ENCODE peak calls at places on chromosomes 1 and 21, in four cellular contexts. C is AG10803, J is NCI-H1105, B is stromal cell of bone marrow. T is an unnamed sample.

GRCh38 chr1:244876228-244876910 is 12.0 kb upstream of the HNRNPU start:
- DNase-seq in C (no peak), B (no peak), J (no peak), T (no peak)

GRCh38 chr1:166915941-166916340 is 39.9 kb upstream of the TADA1 start:
- DNase-seq in J (no peak), B (no peak), C (no peak), T (no peak)

GRCh38 chr1:206579747-206580437 is 32.4 kb downstream of the EIF2D start:
- DNase-seq in B (peak), C (peak), J (no peak), T (peak)

GRCh38 chr1:232707142-232707541 is 77.2 kb upstream of the SIPA1L2 start:
- DNase-seq in J (no peak), C (no peak), B (no peak), T (no peak)

GRCh38 chr1:21594935-21595897 is 73.9 kb downstream of the RAP1GAP start:
- DNase-seq in B (peak), J (no peak), C (peak), T (no peak)

GRCh38 chr1:27488523-27489138 is 1.3 kb downstream of the WASF2 start:
- DNase-seq in C (peak), B (no peak), J (no peak), T (no peak)

GRCh38 chr1:70717211-70717610 is 306.1 kb downstream of the CTH start:
- DNase-seq in B (no peak), C (no peak), J (no peak), T (no peak)

GRCh38 chr1:69824932-69825331 is 257.2 kb downstream of the LRRC7 start:
- DNase-seq in B (no peak), C (peak), J (no peak), T (no peak)

GRCh38 chr1:165073402-165074007 is 283.0 kb downstream of the LMX1A start:
- DNase-seq in C (peak), B (peak), J (peak), T (no peak)

GRCh38 chr1:85149805-85150204 is 51.0 kb downstream of the SYDE2 start:
- DNase-seq in J (no peak), C (no peak), B (no peak), T (no peak)

GRCh38 chr21:14319805-14320204 is 63.1 kb downstream of the HSPA13 start:
- DNase-seq in C (no peak), B (no peak), J (no peak), T (no peak)

GRCh38 chr1:37682334-37682987 is 9.9 kb upstream of the CDCA8 start:
- DNase-seq in B (peak), C (peak), J (peak), T (peak)

GRCh38 chr21:26804895-26805609 is 40.2 kb downstream of the ADAMTS1 start:
- DNase-seq in C (peak), B (no peak), J (no peak), T (no peak)

GRCh38 chr1:168706376-168706995 is 22.5 kb downstream of the DPT start:
- DNase-seq in J (no peak), B (no peak), C (no peak), T (no peak)

GRCh38 chr21:46194374-46195334 is 10.4 kb upstream of the SPATC1L start:
- DNase-seq in J (no peak), B (no peak), C (no peak), T (no peak)

GRCh38 chr1:63987014-63987630 is 213.3 kb downstream of the ROR1 start:
- DNase-seq in B (no peak), J (no peak), C (peak), T (no peak)

GRCh38 chr21:29192999-29193563 is 62.6 kb downstream of the MAP3K7CL start:
- DNase-seq in C (peak), B (no peak), J (no peak), T (no peak)

GRCh38 chr1:25120286-25120685 is 112.0 kb downstream of the SYF2 start:
- DNase-seq in J (no peak), B (no peak), C (no peak), T (no peak)

GRCh38 chr21:45592626-45593134 is 50.4 kb upstream of the SLC19A1 start:
- DNase-seq in J (no peak), C (no peak), B (no peak), T (no peak)

GRCh38 chr1:236058141-236058626 is 6.7 kb downstream of the NID1 start:
- DNase-seq in J (no peak), B (no peak), C (peak), T (no peak)

GRCh38 chr1:1039145-1039910 is 19.4 kb downstream of the AGRN start:
- DNase-seq in B (no peak), J (no peak), C (no peak), T (no peak)

GRCh38 chr1:18233176-18233864 is 125.7 kb downstream of the IGSF21 start:
- DNase-seq in C (no peak), J (no peak), B (no peak), T (no peak)

GRCh38 chr1:214008347-214008746 is 20.6 kb downstream of the PROX1 start:
- DNase-seq in B (no peak), J (no peak), C (no peak), T (no peak)

T was measured in AG09309.